ENCODE peak calls at places on chromosomes 7 and 10, in nine cellular contexts. One of them, this sample, is unnamed.

GRCh38 chr7:89826574-89826973 is 327.7 kb upstream of the STEAP1 start:
- DNase-seq in effector memory CD8-positive, alpha-beta T cell: no peak
- DNase-seq in activated CD4-positive, alpha-beta T cell treated with anti-CD3 and anti-CD28 coated beads, Interleukin-2, amount 10 ng/mL, durations not matched to agents 7 days and 5 days: no peak
- DNase-seq in GM04504: no peak
- DNase-seq in psoas muscle: no peak
- DNase-seq in NCI-H345: no peak
- DNase-seq in activated naive CD4-positive, alpha-beta T cell: no peak
- DNase-seq in colonic mucosa: no peak
- DNase-seq in pancreas: no peak
- DNase-seq in this sample: no peak

GRCh38 chr10:61943699-61944444 is 42.4 kb downstream of the ARID5B start:
- DNase-seq in effector memory CD8-positive, alpha-beta T cell: no peak
- DNase-seq in activated CD4-positive, alpha-beta T cell treated with anti-CD3 and anti-CD28 coated beads, Interleukin-2, amount 10 ng/mL, durations not matched to agents 7 days and 5 days: no peak
- DNase-seq in colonic mucosa: no peak
- DNase-seq in activated naive CD4-positive, alpha-beta T cell: no peak
- DNase-seq in psoas muscle: no peak
- DNase-seq in pancreas: no peak
- DNase-seq in GM04504: no peak
- DNase-seq in NCI-H345: no peak
- DNase-seq in this sample: no peak

GRCh38 chr10:75283150-75284096 is 47.7 kb upstream of the COMTD1 start:
- DNase-seq in effector memory CD8-positive, alpha-beta T cell: no peak
- DNase-seq in psoas muscle: no peak
- DNase-seq in NCI-H345: no peak
- DNase-seq in GM04504: peak
- DNase-seq in colonic mucosa: no peak
- DNase-seq in pancreas: no peak
- DNase-seq in activated CD4-positive, alpha-beta T cell treated with anti-CD3 and anti-CD28 coated beads, Interleukin-2, amount 10 ng/mL, durations not matched to agents 7 days and 5 days: no peak
- DNase-seq in activated naive CD4-positive, alpha-beta T cell: no peak
- DNase-seq in this sample: peak

GRCh38 chr10:112904000-112904399 is 46.0 kb upstream of the TCF7L2 start:
- DNase-seq in pancreas: no peak
- DNase-seq in psoas muscle: no peak
- DNase-seq in GM04504: peak
- DNase-seq in effector memory CD8-positive, alpha-beta T cell: no peak
- DNase-seq in activated CD4-positive, alpha-beta T cell treated with anti-CD3 and anti-CD28 coated beads, Interleukin-2, amount 10 ng/mL, durations not matched to agents 7 days and 5 days: no peak
- DNase-seq in colonic mucosa: peak
- DNase-seq in activated naive CD4-positive, alpha-beta T cell: no peak
- DNase-seq in NCI-H345: no peak
- DNase-seq in this sample: no peak

GRCh38 chr7:151304856-151305255 is 36.8 kb upstream of the NUB1 start:
- DNase-seq in NCI-H345: peak
- DNase-seq in colonic mucosa: no peak
- DNase-seq in activated naive CD4-positive, alpha-beta T cell: no peak
- DNase-seq in GM04504: no peak
- DNase-seq in psoas muscle: no peak
- DNase-seq in effector memory CD8-positive, alpha-beta T cell: no peak
- DNase-seq in activated CD4-positive, alpha-beta T cell treated with anti-CD3 and anti-CD28 coated beads, Interleukin-2, amount 10 ng/mL, durations not matched to agents 7 days and 5 days: no peak
- DNase-seq in pancreas: no peak
- DNase-seq in this sample: no peak

GRCh38 chr10:49106451-49106850 is 8.9 kb downstream of the VSTM4 start:
- DNase-seq in colonic mucosa: no peak
- DNase-seq in effector memory CD8-positive, alpha-beta T cell: no peak
- DNase-seq in activated CD4-positive, alpha-beta T cell treated with anti-CD3 and anti-CD28 coated beads, Interleukin-2, amount 10 ng/mL, durations not matched to agents 7 days and 5 days: no peak
- DNase-seq in pancreas: no peak
- DNase-seq in NCI-H345: no peak
- DNase-seq in activated naive CD4-positive, alpha-beta T cell: no peak
- DNase-seq in GM04504: no peak
- DNase-seq in psoas muscle: peak
- DNase-seq in this sample: no peak

GRCh38 chr7:2451171-2452073 is 24.8 kb downstream of the GRIFIN start:
- DNase-seq in NCI-H345: peak
- DNase-seq in activated CD4-positive, alpha-beta T cell treated with anti-CD3 and anti-CD28 coated beads, Interleukin-2, amount 10 ng/mL, durations not matched to agents 7 days and 5 days: peak
- DNase-seq in activated naive CD4-positive, alpha-beta T cell: peak
- DNase-seq in psoas muscle: peak
- DNase-seq in effector memory CD8-positive, alpha-beta T cell: peak
- DNase-seq in pancreas: peak
- DNase-seq in GM04504: peak
- DNase-seq in colonic mucosa: peak
- DNase-seq in this sample: peak

GRCh38 chr7:118148930-118149329 is 35.0 kb upstream of the LSM8 start:
- DNase-seq in NCI-H345: no peak
- DNase-seq in pancreas: no peak
- DNase-seq in psoas muscle: no peak
- DNase-seq in GM04504: no peak
- DNase-seq in effector memory CD8-positive, alpha-beta T cell: no peak
- DNase-seq in activated naive CD4-positive, alpha-beta T cell: no peak
- DNase-seq in colonic mucosa: no peak
- DNase-seq in activated CD4-positive, alpha-beta T cell treated with anti-CD3 and anti-CD28 coated beads, Interleukin-2, amount 10 ng/mL, durations not matched to agents 7 days and 5 days: no peak
- DNase-seq in this sample: no peak

GRCh38 chr7:4631664-4632171 is 50.4 kb upstream of the FOXK1 start:
- DNase-seq in GM04504: peak
- DNase-seq in colonic mucosa: peak
- DNase-seq in psoas muscle: peak
- DNase-seq in activated naive CD4-positive, alpha-beta T cell: no peak
- DNase-seq in NCI-H345: peak
- DNase-seq in pancreas: peak
- DNase-seq in effector memory CD8-positive, alpha-beta T cell: no peak
- DNase-seq in activated CD4-positive, alpha-beta T cell treated with anti-CD3 and anti-CD28 coated beads, Interleukin-2, amount 10 ng/mL, durations not matched to agents 7 days and 5 days: no peak
- DNase-seq in this sample: peak

GRCh38 chr7:102244601-102245000 is 42.1 kb upstream of the SH2B2 start:
- DNase-seq in effector memory CD8-positive, alpha-beta T cell: no peak
- DNase-seq in pancreas: no peak
- DNase-seq in NCI-H345: no peak
- DNase-seq in colonic mucosa: no peak
- DNase-seq in GM04504: no peak
- DNase-seq in activated CD4-positive, alpha-beta T cell treated with anti-CD3 and anti-CD28 coated beads, Interleukin-2, amount 10 ng/mL, durations not matched to agents 7 days and 5 days: no peak
- DNase-seq in activated naive CD4-positive, alpha-beta T cell: no peak
- DNase-seq in psoas muscle: no peak
- DNase-seq in this sample: no peak

GRCh38 chr7:51228386-51228958 is 88.1 kb downstream of the COBL start:
- DNase-seq in pancreas: no peak
- DNase-seq in colonic mucosa: no peak
- DNase-seq in effector memory CD8-positive, alpha-beta T cell: no peak
- DNase-seq in activated naive CD4-positive, alpha-beta T cell: no peak
- DNase-seq in NCI-H345: no peak
- DNase-seq in activated CD4-positive, alpha-beta T cell treated with anti-CD3 and anti-CD28 coated beads, Interleukin-2, amount 10 ng/mL, durations not matched to agents 7 days and 5 days: no peak
- DNase-seq in psoas muscle: no peak
- DNase-seq in GM04504: no peak
- DNase-seq in this sample: no peak

GRCh38 chr7:158730383-158731055 is 25.9 kb upstream of the NCAPG2 start:
- DNase-seq in activated naive CD4-positive, alpha-beta T cell: no peak
- DNase-seq in pancreas: no peak
- DNase-seq in colonic mucosa: no peak
- DNase-seq in effector memory CD8-positive, alpha-beta T cell: no peak
- DNase-seq in GM04504: no peak
- DNase-seq in psoas muscle: no peak
- DNase-seq in activated CD4-positive, alpha-beta T cell treated with anti-CD3 and anti-CD28 coated beads, Interleukin-2, amount 10 ng/mL, durations not matched to agents 7 days and 5 days: no peak
- DNase-seq in NCI-H345: no peak
- DNase-seq in this sample: no peak

GRCh38 chr10:27242473-27242950 is 1.9 kb upstream of the ACBD5 start:
- DNase-seq in colonic mucosa: no peak
- DNase-seq in effector memory CD8-positive, alpha-beta T cell: no peak
- DNase-seq in pancreas: no peak
- DNase-seq in activated naive CD4-positive, alpha-beta T cell: no peak
- DNase-seq in GM04504: no peak
- DNase-seq in NCI-H345: no peak
- DNase-seq in psoas muscle: no peak
- DNase-seq in activated CD4-positive, alpha-beta T cell treated with anti-CD3 and anti-CD28 coated beads, Interleukin-2, amount 10 ng/mL, durations not matched to agents 7 days and 5 days: no peak
- DNase-seq in this sample: no peak

GRCh38 chr7:157009170-157009777 is 1.2 kb downstream of the MNX1 start:
- DNase-seq in effector memory CD8-positive, alpha-beta T cell: no peak
- DNase-seq in NCI-H345: peak
- DNase-seq in pancreas: no peak
- DNase-seq in colonic mucosa: peak
- DNase-seq in psoas muscle: no peak
- DNase-seq in activated CD4-positive, alpha-beta T cell treated with anti-CD3 and anti-CD28 coated beads, Interleukin-2, amount 10 ng/mL, durations not matched to agents 7 days and 5 days: no peak
- DNase-seq in activated naive CD4-positive, alpha-beta T cell: no peak
- DNase-seq in GM04504: no peak
- DNase-seq in this sample: no peak

GRCh38 chr10:97683556-97684357 is 3.3 kb downstream of the AVPI1 start:
- DNase-seq in activated CD4-positive, alpha-beta T cell treated with anti-CD3 and anti-CD28 coated beads, Interleukin-2, amount 10 ng/mL, durations not matched to agents 7 days and 5 days: no peak
- DNase-seq in NCI-H345: no peak
- DNase-seq in psoas muscle: peak
- DNase-seq in colonic mucosa: peak
- DNase-seq in GM04504: no peak
- DNase-seq in effector memory CD8-positive, alpha-beta T cell: no peak
- DNase-seq in activated naive CD4-positive, alpha-beta T cell: no peak
- DNase-seq in pancreas: peak
- DNase-seq in this sample: no peak

GRCh38 chr10:103584216-103585010 is 90.9 kb downstream of the NEURL1 start:
- DNase-seq in effector memory CD8-positive, alpha-beta T cell: peak
- DNase-seq in colonic mucosa: no peak
- DNase-seq in pancreas: no peak
- DNase-seq in psoas muscle: peak
- DNase-seq in activated naive CD4-positive, alpha-beta T cell: peak
- DNase-seq in NCI-H345: no peak
- DNase-seq in GM04504: no peak
- DNase-seq in activated CD4-positive, alpha-beta T cell treated with anti-CD3 and anti-CD28 coated beads, Interleukin-2, amount 10 ng/mL, durations not matched to agents 7 days and 5 days: peak
- DNase-seq in this sample: no peak

This sample was measured in NCI-H1436.